ENCODE peak calls at places on chromosomes 1 and 21, in eight cellular contexts. N, X, Q, B, D, W, G and M are unnamed samples.

GRCh38 chr1:153546371-153546770 is 765 bp upstream of the S100A4 start:
- DNase-seq in N (no peak), X (no peak), Q (no peak), B (peak; percentile 22), D (no peak), W (no peak), G (no peak), M (no peak)

GRCh38 chr1:14742181-14742980 is 143.9 kb downstream of the KAZN start:
- DNase-seq in N (no peak), X (no peak), Q (no peak), B (no peak), D (no peak), W (no peak), G (peak; percentile 96), M (peak; percentile 95)

GRCh38 chr21:44012474-44013379 is 618 bp downstream of the TRAPPC10 start:
- DNase-seq in N (peak; percentile 76), X (peak; percentile 59), Q (peak; percentile 86), B (peak; percentile 80), D (peak; percentile 78), W (peak; percentile 62), G (peak; percentile 37), M (no peak)

GRCh38 chr1:78864175-78864574 is 142.4 kb downstream of the ADGRL4 start:
- DNase-seq in N (no peak), X (no peak), Q (no peak), B (no peak), D (no peak), W (no peak), G (no peak), M (no peak)

GRCh38 chr21:39788383-39788782 is 43.4 kb downstream of the IGSF5 start:
- DNase-seq in N (no peak), X (no peak), Q (no peak), B (no peak), D (no peak), W (peak; percentile 12), G (peak; percentile 84), M (peak; percentile 31)

GRCh38 chr21:46057710-46058241 is 40.1 kb upstream of the COL6A2 start:
- DNase-seq in N (no peak), X (no peak), Q (no peak), B (no peak), D (no peak), W (no peak), G (no peak), M (no peak)

GRCh38 chr1:97042551-97042950 is 321.0 kb downstream of the PTBP2 start:
- DNase-seq in N (no peak), X (no peak), Q (no peak), B (no peak), D (no peak), W (no peak), G (peak; percentile 52), M (no peak)

GRCh38 chr1:228044961-228045360 is 37.5 kb upstream of the ARF1 start:
- DNase-seq in N (no peak), X (no peak), Q (no peak), B (no peak), D (no peak), W (no peak), G (no peak), M (no peak)

GRCh38 chr1:217620814-217621213 is 10.1 kb downstream of the GPATCH2 start:
- DNase-seq in N (no peak), X (no peak), Q (no peak), B (no peak), D (no peak), W (no peak), G (no peak), M (no peak)

GRCh38 chr1:85862456-85862855 is 154.2 kb upstream of the ZNHIT6 start:
- DNase-seq in N (no peak), X (no peak), Q (no peak), B (no peak), D (no peak), W (no peak), G (peak; percentile 3), M (no peak)

GRCh38 chr1:61247051-61247854 is 164.9 kb downstream of the NFIA start:
- DNase-seq in N (no peak), X (no peak), Q (no peak), B (no peak), D (no peak), W (no peak), G (no peak), M (no peak)

GRCh38 chr1:65148548-65149390 is 766 bp downstream of the AK4 start:
- DNase-seq in N (peak; percentile 52), X (no peak), Q (peak; percentile 44), B (peak; percentile 34), D (peak; percentile 8), W (no peak), G (peak; percentile 30), M (no peak)

GRCh38 chr1:222995230-222995580 is 147.8 kb downstream of the TLR5 start:
- DNase-seq in N (no peak), X (no peak), Q (no peak), B (no peak), D (no peak), W (no peak), G (no peak), M (no peak)

GRCh38 chr1:233359431-233359830 is 31.9 kb downstream of the MAP3K21 start:
- DNase-seq in N (no peak), X (no peak), Q (no peak), B (no peak), D (no peak), W (no peak), G (no peak), M (no peak)

GRCh38 chr1:32197837-32198236 is 2.6 kb upstream of the CCDC28B start:
- DNase-seq in N (no peak), X (no peak), Q (no peak), B (no peak), D (no peak), W (no peak), G (no peak), M (no peak)

GRCh38 chr1:201838381-201838780 is 9.4 kb downstream of the IPO9 start:
- DNase-seq in N (no peak), X (no peak), Q (no peak), B (no peak), D (no peak), W (no peak), G (no peak), M (no peak)

GRCh38 chr1:227317541-227318002 is 720 bp downstream of the CDC42BPA start:
- DNase-seq in N (no peak), X (no peak), Q (no peak), B (no peak), D (no peak), W (peak; percentile 45), G (peak; percentile 69), M (peak; percentile 65)

GRCh38 chr1:245240648-245241165 is 85.9 kb downstream of the KIF26B start:
- DNase-seq in N (no peak), X (no peak), Q (no peak), B (no peak), D (no peak), W (no peak), G (no peak), M (no peak)

GRCh38 chr1:42221952-42222606 is 57.5 kb upstream of the GUCA2A start:
- DNase-seq in N (no peak), X (no peak), Q (no peak), B (no peak), D (no peak), W (no peak), G (peak; percentile 11), M (no peak)

GRCh38 chr1:197200468-197200899 is 54.0 kb upstream of the ASPM start:
- DNase-seq in N (no peak), X (no peak), Q (peak; percentile 27), B (no peak), D (no peak), W (peak; percentile 70), G (peak; percentile 8), M (no peak)

GRCh38 chr21:46229133-46229922 is 754 bp upstream of the LSS start:
- DNase-seq in N (no peak), X (no peak), Q (no peak), B (no peak), D (no peak), W (no peak), G (no peak), M (no peak)

GRCh38 chr1:234188454-234188792 is 184.8 kb upstream of the COA6 start:
- DNase-seq in N (no peak), X (no peak), Q (peak; percentile 26), B (no peak), D (no peak), W (no peak), G (peak; percentile 82), M (no peak)

GRCh38 chr1:150151291-150152181 is 1.8 kb downstream of the PLEKHO1 start:
- DNase-seq in N (no peak), X (no peak), Q (peak; percentile 74), B (peak; percentile 65), D (peak; percentile 47), W (no peak), G (no peak), M (no peak)

GRCh38 chr1:109759513-109760334 is 4.0 kb downstream of the EPS8L3 start:
- DNase-seq in N (no peak), X (no peak), Q (no peak), B (peak; percentile 21), D (no peak), W (no peak), G (no peak), M (no peak)

GRCh38 chr21:40177979-40178378 is 310.7 kb downstream of the PCP4 start:
- DNase-seq in N (no peak), X (no peak), Q (no peak), B (no peak), D (no peak), W (no peak), G (no peak), M (no peak)

GRCh38 chr1:39115271-39116110 is 89.0 kb upstream of the MACF1 start:
- DNase-seq in N (no peak), X (no peak), Q (no peak), B (no peak), D (no peak), W (no peak), G (peak; percentile 70), M (no peak)

GRCh38 chr1:22387888-22388564 is 63.6 kb upstream of the ZBTB40 start:
- DNase-seq in N (no peak), X (no peak), Q (no peak), B (no peak), D (no peak), W (no peak), G (no peak), M (no peak)

GRCh38 chr1:198295186-198295585 is 138.4 kb downstream of the NEK7 start:
- DNase-seq in N (no peak), X (no peak), Q (no peak), B (no peak), D (no peak), W (no peak), G (no peak), M (no peak)

GRCh38 chr1:202084791-202085681 is 37.7 kb upstream of the GPR37L1 start:
- DNase-seq in N (no peak), X (no peak), Q (no peak), B (no peak), D (no peak), W (peak; percentile 78), G (peak; percentile 55), M (no peak)

GRCh38 chr1:156509424-156510035 is 9.0 kb upstream of the MEF2D start:
- DNase-seq in N (no peak), X (no peak), Q (no peak), B (no peak), D (no peak), W (no peak), G (no peak), M (no peak)

GRCh38 chr1:242140871-242141270 is 142.0 kb upstream of the MAP1LC3C start:
- DNase-seq in N (no peak), X (no peak), Q (no peak), B (no peak), D (no peak), W (no peak), G (peak; percentile 69), M (no peak)

GRCh38 chr1:199859525-199859924 is 168.0 kb upstream of the NR5A2 start:
- DNase-seq in N (peak; percentile 28), X (no peak), Q (no peak), B (no peak), D (no peak), W (no peak), G (peak; percentile 82), M (peak; percentile 20)

GRCh38 chr1:160658956-160659255 is 12.1 kb upstream of the SLAMF1 start:
- DNase-seq in N (peak; percentile 40), X (no peak), Q (no peak), B (no peak), D (no peak), W (no peak), G (no peak), M (no peak)

GRCh38 chr21:25569711-25570110 is 37.6 kb downstream of the MRPL39 start:
- DNase-seq in N (no peak), X (no peak), Q (no peak), B (no peak), D (no peak), W (no peak), G (no peak), M (no peak)